ENCODE peak calls at places on chromosomes 7 and 10, in four cellular contexts. One of them, this sample, is unnamed.
A peak's percentile ranks its signal among the peaks of the same experiment; 100 is the strongest.

GRCh38 chr10:100579261-100579660 is 43.5 kb downstream of the HIF1AN start:
- DNase-seq in GM12878: no peak
- DNase-seq in H1: no peak
- DNase-seq in HepG2: no peak
- DNase-seq in this sample: no peak

GRCh38 chr7:131970602-131971001 is 414.2 kb upstream of the PODXL start:
- DNase-seq in H1: no peak
- DNase-seq in HepG2: no peak
- DNase-seq in GM12878: no peak
- DNase-seq in this sample: no peak

GRCh38 chr10:32055478-32056135 is 618 bp downstream of the KIF5B start:
- DNase-seq in GM12878: no peak
- DNase-seq in H1: no peak
- DNase-seq in HepG2: peak; percentile 43
- DNase-seq in this sample: peak; percentile 71

GRCh38 chr10:26437637-26438461 is at the start of gene APBB1IP:
- DNase-seq in GM12878: peak; percentile 61
- DNase-seq in H1: no peak
- DNase-seq in HepG2: no peak
- DNase-seq in this sample: no peak

GRCh38 chr7:1749864-1750466 is 79.9 kb downstream of the ELFN1 start:
- DNase-seq in HepG2: no peak
- DNase-seq in H1: no peak
- DNase-seq in GM12878: no peak
- DNase-seq in this sample: no peak

GRCh38 chr7:117661312-117661711 is 181.5 kb downstream of the CFTR start:
- DNase-seq in H1: no peak
- DNase-seq in HepG2: no peak
- DNase-seq in GM12878: no peak
- DNase-seq in this sample: no peak

GRCh38 chr7:45643630-45644029 is 69.5 kb downstream of the ADCY1 start:
- DNase-seq in H1: no peak
- DNase-seq in GM12878: peak; percentile 19
- DNase-seq in HepG2: no peak
- DNase-seq in this sample: no peak

GRCh38 chr10:30073045-30073766 is 13.8 kb upstream of the JCAD start:
- DNase-seq in GM12878: no peak
- DNase-seq in H1: no peak
- DNase-seq in HepG2: no peak
- DNase-seq in this sample: no peak

GRCh38 chr10:28250782-28251181 is 52.1 kb downstream of the MPP7 start:
- DNase-seq in H1: no peak
- DNase-seq in GM12878: no peak
- DNase-seq in HepG2: peak; percentile 29
- DNase-seq in this sample: peak; percentile 8

GRCh38 chr10:3067859-3068179 is 471 bp downstream of the PFKP start:
- DNase-seq in GM12878: no peak
- DNase-seq in HepG2: no peak
- DNase-seq in H1: no peak
- DNase-seq in this sample: no peak

GRCh38 chr7:151058766-151059361 is 525 bp upstream of the SLC4A2 start:
- DNase-seq in H1: no peak
- DNase-seq in GM12878: no peak
- DNase-seq in HepG2: no peak
- DNase-seq in this sample: no peak

GRCh38 chr10:69655868-69656555 is 26.0 kb downstream of the FAM241B start:
- DNase-seq in GM12878: no peak
- DNase-seq in H1: no peak
- DNase-seq in HepG2: no peak
- DNase-seq in this sample: no peak

GRCh38 chr10:83917519-83918506 is 221.5 kb upstream of the GHITM start:
- DNase-seq in H1: no peak
- DNase-seq in HepG2: peak; percentile 12
- DNase-seq in GM12878: peak; percentile 32
- DNase-seq in this sample: peak; percentile 39

GRCh38 chr10:98956576-98957260 is 278.9 kb downstream of the HPSE2 start:
- DNase-seq in GM12878: no peak
- DNase-seq in HepG2: no peak
- DNase-seq in H1: no peak
- DNase-seq in this sample: no peak

GRCh38 chr10:88974446-88975376 is 15.9 kb upstream of the FAS start:
- DNase-seq in H1: no peak
- DNase-seq in GM12878: no peak
- DNase-seq in HepG2: no peak
- DNase-seq in this sample: no peak

GRCh38 chr10:53325073-53325472 is 552.5 kb upstream of the MBL2 start:
- DNase-seq in GM12878: no peak
- DNase-seq in HepG2: no peak
- DNase-seq in H1: no peak
- DNase-seq in this sample: no peak

GRCh38 chr10:48289652-48290238 is 15.2 kb upstream of the FRMPD2 start:
- DNase-seq in H1: no peak
- DNase-seq in HepG2: peak; percentile 54
- DNase-seq in GM12878: no peak
- DNase-seq in this sample: peak; percentile 89

GRCh38 chr7:139095194-139095659 is 14.3 kb downstream of the ZC3HAV1 start:
- DNase-seq in HepG2: no peak
- DNase-seq in H1: no peak
- DNase-seq in GM12878: peak; percentile 88
- DNase-seq in this sample: peak; percentile 74

GRCh38 chr7:43041724-43042123 is 70.7 kb upstream of the HECW1 start:
- DNase-seq in H1: no peak
- DNase-seq in HepG2: no peak
- DNase-seq in GM12878: no peak
- DNase-seq in this sample: no peak

GRCh38 chr10:69048103-69048502 is 39.8 kb upstream of the SRGN start:
- DNase-seq in HepG2: no peak
- DNase-seq in GM12878: no peak
- DNase-seq in H1: no peak
- DNase-seq in this sample: no peak

GRCh38 chr10:108862691-108863350 is 1060.5 kb downstream of the XPNPEP1 start:
- DNase-seq in GM12878: no peak
- DNase-seq in HepG2: no peak
- DNase-seq in H1: no peak
- DNase-seq in this sample: no peak

GRCh38 chr7:35909870-35910357 is 109.1 kb downstream of the SEPTIN7 start:
- DNase-seq in HepG2: no peak
- DNase-seq in H1: no peak
- DNase-seq in GM12878: no peak
- DNase-seq in this sample: no peak

GRCh38 chr7:35908305-35909223 is 107.7 kb downstream of the SEPTIN7 start:
- DNase-seq in H1: no peak
- DNase-seq in GM12878: no peak
- DNase-seq in HepG2: no peak
- DNase-seq in this sample: no peak

GRCh38 chr7:35906191-35906908 is 105.5 kb downstream of the SEPTIN7 start:
- DNase-seq in GM12878: peak; percentile 68
- DNase-seq in H1: peak; percentile 31
- DNase-seq in HepG2: peak; percentile 69
- DNase-seq in this sample: peak; percentile 32

DNA sequence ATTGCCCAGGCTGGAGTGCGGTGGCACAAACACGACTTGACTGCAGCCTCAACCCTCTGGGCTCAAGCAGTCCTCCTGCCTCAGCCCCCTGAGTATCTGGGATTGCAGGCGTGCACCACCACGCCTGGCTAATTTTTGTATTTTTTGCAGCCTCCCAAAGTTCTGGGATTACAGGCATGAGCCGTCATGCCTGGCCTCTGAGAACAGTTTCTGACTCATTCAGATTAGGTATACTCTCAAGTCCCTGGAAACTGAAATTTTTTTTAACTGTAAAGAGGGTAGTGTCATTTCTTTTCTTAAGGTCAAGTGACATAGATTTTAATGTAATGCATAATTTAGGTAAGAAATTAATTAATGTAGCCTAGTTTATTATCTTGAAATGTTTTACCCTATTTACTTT is 104.7 kb downstream of the SEPTIN7 start:
- DNase-seq in HepG2: no peak
- DNase-seq in H1: no peak
- DNase-seq in GM12878: no peak
- DNase-seq in this sample: no peak
- TF ChIP-seq ZNF274 in HepG2: no peak
- TF ChIP-seq ZNF274 in H1: no peak
- TF ChIP-seq ZNF274 in GM12878: no peak
- TF ChIP-seq ZNF274 in this sample: no peak

GRCh38 chr10:22656056-22656455 is 58.3 kb downstream of the PIP4K2A start:
- DNase-seq in H1: no peak
- DNase-seq in GM12878: no peak
- DNase-seq in HepG2: no peak
- DNase-seq in this sample: no peak

GRCh38 chr10:22652988-22653431 is 61.4 kb downstream of the PIP4K2A start:
- DNase-seq in HepG2: no peak
- DNase-seq in GM12878: no peak
- DNase-seq in H1: no peak
- DNase-seq in this sample: no peak

GRCh38 chr10:22657566-22658190 is 56.7 kb downstream of the PIP4K2A start:
- DNase-seq in H1: no peak
- DNase-seq in HepG2: no peak
- DNase-seq in GM12878: no peak
- DNase-seq in this sample: no peak

GRCh38 chr10:22657028-22657427 is 57.4 kb downstream of the PIP4K2A start:
- DNase-seq in GM12878: no peak
- DNase-seq in H1: no peak
- DNase-seq in HepG2: no peak
- DNase-seq in this sample: no peak

GRCh38 chr10:22655312-22655973 is 58.9 kb downstream of the PIP4K2A start:
- DNase-seq in H1: no peak
- DNase-seq in GM12878: no peak
- DNase-seq in HepG2: no peak
- DNase-seq in this sample: no peak
- TF ChIP-seq SRF in H1: no peak
- TF ChIP-seq SRF in GM12878: no peak
- TF ChIP-seq SRF in HepG2: no peak
- TF ChIP-seq SRF in this sample: no peak

GRCh38 chr10:72274213-72274729 is 547 bp downstream of the DDIT4 start:
- DNase-seq in HepG2: no peak
- DNase-seq in H1: no peak
- DNase-seq in GM12878: no peak
- DNase-seq in this sample: no peak
- TF ChIP-seq ATF2 in HepG2: no peak
- TF ChIP-seq ATF2 in H1: no peak
- TF ChIP-seq ATF2 in GM12878: no peak
- TF ChIP-seq ATF2 in this sample: no peak

GRCh38 chr10:128614206-128614605 is 488.0 kb upstream of the MKI67 start:
- DNase-seq in H1: no peak
- DNase-seq in GM12878: no peak
- DNase-seq in HepG2: no peak
- DNase-seq in this sample: no peak
- TF ChIP-seq ZNF274 in H1: no peak
- TF ChIP-seq ZNF274 in GM12878: no peak
- TF ChIP-seq ZNF274 in HepG2: no peak
- TF ChIP-seq ZNF274 in this sample: no peak

GRCh38 chr7:26197153-26198115 is 3.1 kb downstream of the HNRNPA2B1 start:
- DNase-seq in H1: no peak
- DNase-seq in HepG2: no peak
- DNase-seq in GM12878: no peak
- DNase-seq in this sample: no peak
- TF ChIP-seq SRF in H1: no peak
- TF ChIP-seq SRF in HepG2: no peak
- TF ChIP-seq SRF in GM12878: no peak
- TF ChIP-seq SRF in this sample: no peak

GRCh38 chr10:21015838-21016237 is 118.7 kb upstream of the NEBL start:
- DNase-seq in H1: no peak
- DNase-seq in GM12878: no peak
- DNase-seq in HepG2: no peak
- DNase-seq in this sample: no peak

GRCh38 chr10:21022821-21023220 is 125.7 kb upstream of the NEBL start:
- DNase-seq in HepG2: no peak
- DNase-seq in H1: no peak
- DNase-seq in GM12878: no peak
- DNase-seq in this sample: no peak

GRCh38 chr10:21021231-21021630 is 124.1 kb upstream of the NEBL start:
- DNase-seq in H1: no peak
- DNase-seq in GM12878: no peak
- DNase-seq in HepG2: no peak
- DNase-seq in this sample: no peak

GRCh38 chr10:21021843-21022594 is 124.9 kb upstream of the NEBL start:
- DNase-seq in H1: no peak
- DNase-seq in GM12878: no peak
- DNase-seq in HepG2: peak; percentile 44
- DNase-seq in this sample: peak; percentile 11

DNA sequence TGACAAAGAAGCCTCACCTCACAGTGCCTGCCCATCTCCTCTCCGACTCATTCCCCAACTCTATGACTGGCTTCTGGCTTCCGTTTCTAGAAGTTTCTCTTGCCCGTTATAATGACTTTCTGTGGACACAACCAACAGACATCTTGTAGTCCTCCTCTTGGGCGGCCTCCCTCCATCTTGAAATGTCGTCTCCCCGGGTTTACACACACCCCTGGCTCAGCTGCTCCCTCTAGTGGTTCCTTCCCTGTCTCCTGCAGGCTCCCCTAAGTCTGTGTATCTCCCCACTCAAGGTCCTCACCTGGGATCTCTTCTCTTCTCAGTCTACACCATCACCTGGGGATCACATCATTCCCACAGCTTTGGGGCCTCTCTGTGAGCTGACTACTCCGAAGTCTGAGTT is 123.4 kb upstream of the NEBL start:
- DNase-seq in HepG2: peak; percentile 27
- DNase-seq in H1: peak; percentile 15
- DNase-seq in GM12878: peak; percentile 21
- DNase-seq in this sample: peak; percentile 81
- TF ChIP-seq ATF2 in HepG2: no peak
- TF ChIP-seq ATF2 in H1: no peak
- TF ChIP-seq ATF2 in GM12878: no peak
- TF ChIP-seq ATF2 in this sample: no peak